ENCODE peak calls at places on chromosomes 4 and X, in four cellular contexts. T is SK-N-SH, A is HCT116, F is HepG2. J is an unnamed sample.

GRCh38 chrX:2401590-2402360 is 99.0 kb downstream of the DHRSX start:
- DNase-seq in T (no peak), A (peak; percentile 89), F (peak; percentile 94), J (no peak)

GRCh38 chrX:125293792-125294780 is 25.6 kb upstream of the TEX13C start:
- DNase-seq in T (no peak), F (no peak), A (no peak), J (no peak)

GRCh38 chr4:75289843-75290616 is 224.2 kb downstream of the RCHY1 start:
- DNase-seq in F (peak; percentile 20), T (no peak), A (peak; percentile 47), J (peak; percentile 18)

GRCh38 chrX:139759637-139760036 is 51.7 kb upstream of the MCF2 start:
- DNase-seq in F (no peak), T (no peak), A (no peak), J (peak; percentile 15)

GRCh38 chr4:96839441-96839840 is 999.5 kb downstream of the PDHA2 start:
- DNase-seq in T (no peak), F (no peak), A (no peak), J (no peak)

GRCh38 chrX:78540171-78540570 is 119.0 kb downstream of the RTL3 start:
- DNase-seq in A (no peak), F (no peak), T (no peak), J (no peak)

GRCh38 chr4:84403656-84404055 is 95.4 kb downstream of the NKX6-1 start:
- DNase-seq in T (no peak), F (no peak), A (no peak), J (no peak)

GRCh38 chrX:43716144-43716543 is 60.0 kb downstream of the MAOA start:
- DNase-seq in F (no peak), T (no peak), A (no peak), J (no peak)

GRCh38 chr4:80948161-80948560 is 82.3 kb upstream of the BMP3 start:
- DNase-seq in F (no peak), T (no peak), A (no peak), J (no peak)

GRCh38 chrX:112746812-112747630 is 67.3 kb upstream of the LHFPL1 start:
- DNase-seq in A (no peak), T (no peak), F (no peak), J (no peak)

GRCh38 chr4:100095729-100096595 is 94.3 kb downstream of the DDIT4L start:
- DNase-seq in T (peak; percentile 50), A (peak; percentile 69), F (peak; percentile 54), J (peak; percentile 51)

DNA sequence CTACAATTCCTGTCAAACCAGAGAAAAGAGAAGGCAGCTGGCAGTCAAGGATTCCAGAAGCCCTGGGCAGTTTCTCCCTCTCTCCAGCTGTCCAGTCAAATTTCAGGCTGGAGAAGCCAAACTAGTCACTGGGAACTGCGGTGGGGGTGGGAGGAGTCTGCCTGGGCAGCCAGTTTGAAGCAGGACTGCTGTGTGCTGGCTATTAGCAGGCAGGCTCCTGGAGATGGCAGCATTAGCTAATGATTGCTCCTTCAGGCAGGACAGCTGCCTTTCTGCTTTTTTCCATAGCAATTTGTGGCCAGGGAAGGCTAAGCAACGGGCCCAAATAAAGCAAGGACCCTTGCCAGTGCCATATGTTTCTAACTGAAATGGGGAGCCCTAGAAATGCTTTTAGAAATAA is 44.7 kb upstream of the FGF13 start:
- DNase-seq in T (no peak), F (no peak), A (no peak), J (no peak)
- TF ChIP-seq ELF1 in T (no peak), F (no peak), A (no peak), J (no peak)

GRCh38 chr4:157270552-157270951 is 50.0 kb downstream of the GRIA2 start:
- DNase-seq in T (no peak), A (no peak), F (no peak), J (no peak)

GRCh38 chr4:157270108-157270507 is 49.6 kb downstream of the GRIA2 start:
- DNase-seq in A (no peak), F (no peak), T (no peak), J (no peak)

DNA sequence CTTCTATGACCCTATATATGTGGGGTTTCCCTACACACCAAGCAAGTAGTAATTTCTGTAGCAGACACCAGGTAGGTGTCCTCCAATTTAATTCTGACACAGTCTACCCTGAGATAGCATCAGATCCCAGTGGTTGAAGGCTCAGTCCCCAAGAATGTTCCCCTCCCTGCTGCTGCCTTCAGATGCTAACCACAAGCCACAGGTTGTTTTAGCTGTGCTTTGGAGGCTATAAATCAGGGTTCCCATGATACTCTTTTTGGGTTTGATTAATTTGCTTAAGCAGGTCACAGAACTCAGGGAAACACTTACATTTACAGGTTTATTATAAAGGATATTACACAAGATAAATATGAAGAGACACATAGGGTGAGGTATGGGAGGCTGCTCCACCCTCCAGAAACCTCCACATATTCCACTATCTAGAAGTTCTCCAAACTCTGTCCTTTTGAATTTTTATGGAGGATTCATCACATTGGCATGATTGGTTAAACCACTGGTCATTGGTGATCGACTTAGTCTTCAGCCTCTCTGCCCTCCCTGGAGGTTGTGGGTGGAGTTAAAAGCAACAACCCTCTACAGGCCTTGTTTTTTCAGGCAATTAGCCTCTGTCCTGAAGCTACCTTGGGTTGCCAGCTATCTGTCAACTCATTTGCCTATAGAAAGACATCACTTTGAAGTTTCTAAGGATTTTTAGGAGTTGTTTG is 50.8 kb downstream of the GRIA2 start:
- DNase-seq in A (no peak), T (no peak), F (no peak), J (no peak)
- TF ChIP-seq ELF1 in A (no peak), T (no peak), F (no peak), J (no peak)

GRCh38 chrX:133588827-133589226 is 173.5 kb upstream of the GPC4 start:
- DNase-seq in F (no peak), T (no peak), A (no peak), J (no peak)

GRCh38 chrX:133583825-133584224 is 168.5 kb upstream of the GPC4 start:
- DNase-seq in A (no peak), F (no peak), T (no peak), J (no peak)

GRCh38 chrX:133587071-133587470 is 171.8 kb upstream of the GPC4 start:
- DNase-seq in T (no peak), A (no peak), F (no peak), J (no peak)

GRCh38 chrX:133587818-133588217 is 172.5 kb upstream of the GPC4 start:
- DNase-seq in F (no peak), A (no peak), T (no peak), J (no peak)

DNA sequence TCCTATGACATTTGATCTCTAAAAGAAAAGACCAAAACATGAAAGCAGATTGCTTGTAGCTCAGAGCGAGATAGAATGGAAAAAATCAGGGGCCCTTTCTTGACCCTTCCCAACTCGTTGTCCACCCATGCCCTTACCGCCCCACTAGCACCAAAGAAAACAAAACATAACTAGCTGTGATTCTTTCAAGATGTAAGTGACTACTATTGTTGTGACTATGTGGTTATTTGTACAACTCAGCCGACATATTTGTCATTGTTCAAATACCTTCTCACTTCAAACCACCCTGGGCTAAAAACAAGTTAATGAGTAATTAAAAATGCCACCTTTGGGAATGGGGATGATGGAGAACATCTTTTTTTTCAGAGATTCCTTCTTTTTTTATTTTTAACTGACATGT is 171.2 kb upstream of the GPC4 start:
- DNase-seq in F (peak; percentile 15), T (no peak), A (no peak), J (no peak)
- TF ChIP-seq ELF1 in F (no peak), T (no peak), A (no peak), J (no peak)

GRCh38 chr4:117001077-117001476 is 84.3 kb downstream of the TRAM1L1 start:
- DNase-seq in A (no peak), F (no peak), T (no peak), J (no peak)
- TF ChIP-seq ELF1 in A (no peak), F (no peak), T (no peak), J (no peak)

DNA sequence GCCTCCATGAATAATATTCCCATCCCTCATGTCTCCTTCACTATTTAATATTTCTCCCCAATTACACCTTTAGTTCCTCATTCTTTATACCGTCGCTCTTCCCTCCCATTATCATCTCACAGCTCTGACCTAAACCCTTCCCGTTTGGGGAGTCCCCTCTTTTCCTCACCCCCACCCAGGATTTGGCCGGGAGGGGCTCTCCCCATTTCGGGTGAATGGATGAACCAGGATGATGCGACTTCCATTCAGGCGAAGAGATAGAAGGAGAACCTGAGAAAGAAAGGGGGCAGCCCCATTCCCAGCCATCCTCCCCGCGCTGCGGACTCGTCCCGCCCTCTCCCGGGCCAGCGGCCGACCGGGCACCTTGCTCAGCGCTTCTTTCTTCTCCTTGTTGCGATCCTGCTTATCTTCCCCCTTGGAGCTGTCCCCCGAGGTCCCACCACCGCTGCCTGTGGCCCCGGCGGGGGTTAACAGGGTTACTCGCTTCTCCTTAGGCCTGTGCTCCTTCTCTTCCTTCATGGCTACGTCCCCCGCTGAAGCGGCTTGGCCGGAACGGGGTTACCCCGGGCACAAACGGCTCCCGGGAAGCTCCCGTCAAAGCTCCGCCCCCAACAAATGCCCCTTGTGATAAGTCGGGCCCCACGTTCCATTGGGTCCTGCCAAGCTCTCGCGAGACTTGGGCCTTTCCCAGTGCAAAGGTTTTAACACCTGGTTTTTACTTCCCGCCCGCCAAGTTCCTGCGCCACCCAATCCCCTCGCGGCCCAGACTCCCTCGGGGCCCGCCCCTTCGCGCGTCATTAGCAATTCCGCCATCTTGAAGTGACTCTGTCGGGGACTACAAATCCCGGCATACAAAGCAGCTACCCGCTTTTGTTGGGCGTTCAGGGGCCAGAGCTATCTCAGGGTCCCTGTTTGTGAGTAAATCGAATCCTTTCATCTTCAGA is at the start of gene UPF3B:
- DNase-seq in T (peak; percentile 95), A (peak; percentile 95), F (peak; percentile 97), J (peak; percentile 96)
- TF ChIP-seq ELF1 in T (no peak), A (no peak), F (no peak), J (no peak)

DNA sequence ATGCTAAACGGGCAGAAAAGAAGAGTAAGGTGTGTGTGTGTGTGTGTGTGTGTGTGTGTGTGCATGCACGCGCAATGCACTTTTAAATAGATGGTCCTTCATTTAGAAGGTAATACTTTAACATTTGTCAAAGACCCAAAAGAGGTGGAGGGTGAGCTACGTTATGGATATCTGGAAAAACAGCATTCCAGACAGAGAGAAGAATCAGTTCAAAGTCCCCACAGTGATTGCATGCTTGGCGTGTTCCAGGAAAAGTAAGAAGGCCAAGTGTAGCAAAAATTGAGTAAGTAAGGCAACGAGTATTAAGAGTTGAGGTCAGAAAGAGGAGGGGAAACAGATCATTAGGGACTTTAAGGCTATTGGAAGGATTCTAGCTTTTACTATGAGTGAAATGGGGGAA is 21.9 kb upstream of the GABRE start:
- DNase-seq in F (no peak), T (no peak), A (no peak), J (no peak)
- TF ChIP-seq ELF1 in F (no peak), T (no peak), A (no peak), J (no peak)

DNA sequence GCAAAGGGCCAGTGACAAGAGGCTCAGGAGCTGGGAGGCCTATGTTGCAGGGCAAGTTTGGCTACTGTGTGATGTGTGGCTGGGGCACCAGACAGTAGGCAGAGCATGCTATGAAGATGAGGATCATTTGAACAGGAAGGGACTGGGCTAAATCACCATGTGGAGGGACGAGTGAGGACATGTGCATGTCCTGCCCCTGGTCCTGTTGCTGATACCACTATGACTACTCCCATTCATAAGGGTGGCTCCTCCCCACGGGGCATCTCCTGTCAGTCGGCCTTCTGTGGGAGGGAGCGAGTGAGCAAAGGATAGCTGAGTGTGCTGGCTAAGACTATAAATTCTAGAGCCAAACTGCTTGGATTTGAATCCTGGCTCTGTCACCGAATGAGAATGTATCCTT is 139.2 kb downstream of the TMEM164 start:
- DNase-seq in F (no peak), A (no peak), T (no peak), J (no peak)
- TF ChIP-seq ELF1 in F (no peak), A (no peak), T (no peak), J (no peak)

J was measured in K562.